ENCODE peak calls at places on chromosome 21, in nine cellular contexts. One of them, this sample, is unnamed.

GRCh38 chr21:37184784-37185593 is 82.1 kb downstream of the VPS26C start:
- DNase-seq in heart right ventricle: no peak
- DNase-seq in AG09309: no peak
- DNase-seq in AG10803: no peak
- DNase-seq in GM23338: no peak
- DNase-seq in GM06990: no peak
- DNase-seq in heart left ventricle: no peak
- DNase-seq in Calu3: no peak
- DNase-seq in mesothelial cell of epicardium: no peak
- DNase-seq in this sample: no peak

GRCh38 chr21:37564924-37565529 is 198.5 kb downstream of the DYRK1A start:
- DNase-seq in AG10803: no peak
- DNase-seq in Calu3: peak
- DNase-seq in heart right ventricle: no peak
- DNase-seq in GM06990: no peak
- DNase-seq in GM23338: no peak
- DNase-seq in mesothelial cell of epicardium: no peak
- DNase-seq in AG09309: no peak
- DNase-seq in heart left ventricle: no peak
- DNase-seq in this sample: no peak

GRCh38 chr21:35243171-35243570 is 194.1 kb upstream of the RUNX1 start:
- DNase-seq in Calu3: no peak
- DNase-seq in heart right ventricle: no peak
- DNase-seq in AG10803: no peak
- DNase-seq in heart left ventricle: no peak
- DNase-seq in AG09309: no peak
- DNase-seq in GM23338: no peak
- DNase-seq in GM06990: no peak
- DNase-seq in mesothelial cell of epicardium: no peak
- DNase-seq in this sample: no peak

GRCh38 chr21:36790616-36791015 is 91.7 kb downstream of the SIM2 start:
- DNase-seq in AG09309: no peak
- DNase-seq in AG10803: no peak
- DNase-seq in GM06990: no peak
- DNase-seq in Calu3: no peak
- DNase-seq in heart left ventricle: no peak
- DNase-seq in heart right ventricle: no peak
- DNase-seq in mesothelial cell of epicardium: no peak
- DNase-seq in GM23338: no peak
- DNase-seq in this sample: no peak

GRCh38 chr21:26061437-26061836 is 109.1 kb downstream of the APP start:
- DNase-seq in Calu3: no peak
- DNase-seq in mesothelial cell of epicardium: no peak
- DNase-seq in AG10803: peak
- DNase-seq in GM06990: no peak
- DNase-seq in AG09309: peak
- DNase-seq in heart left ventricle: no peak
- DNase-seq in heart right ventricle: no peak
- DNase-seq in GM23338: no peak
- DNase-seq in this sample: peak

GRCh38 chr21:16079830-16080229 is 350.0 kb downstream of the USP25 start:
- DNase-seq in AG10803: peak
- DNase-seq in GM23338: no peak
- DNase-seq in heart right ventricle: no peak
- DNase-seq in GM06990: no peak
- DNase-seq in Calu3: no peak
- DNase-seq in mesothelial cell of epicardium: no peak
- DNase-seq in AG09309: no peak
- DNase-seq in heart left ventricle: no peak
- DNase-seq in this sample: peak

GRCh38 chr21:16587671-16588379 is 858.0 kb downstream of the USP25 start:
- DNase-seq in GM23338: peak
- DNase-seq in heart right ventricle: no peak
- DNase-seq in mesothelial cell of epicardium: no peak
- DNase-seq in GM06990: no peak
- DNase-seq in Calu3: no peak
- DNase-seq in AG09309: peak
- DNase-seq in heart left ventricle: no peak
- DNase-seq in AG10803: peak
- DNase-seq in this sample: peak

GRCh38 chr21:21230672-21231071 is 232.5 kb downstream of the NCAM2 start:
- DNase-seq in heart left ventricle: no peak
- DNase-seq in mesothelial cell of epicardium: no peak
- DNase-seq in Calu3: no peak
- DNase-seq in AG10803: no peak
- DNase-seq in GM06990: no peak
- DNase-seq in heart right ventricle: no peak
- DNase-seq in GM23338: peak
- DNase-seq in AG09309: no peak
- DNase-seq in this sample: peak

GRCh38 chr21:28257276-28257675 is 735.4 kb downstream of the LTN1 start:
- DNase-seq in AG10803: peak
- DNase-seq in heart right ventricle: no peak
- DNase-seq in AG09309: no peak
- DNase-seq in GM06990: no peak
- DNase-seq in heart left ventricle: no peak
- DNase-seq in GM23338: no peak
- DNase-seq in mesothelial cell of epicardium: no peak
- DNase-seq in Calu3: no peak
- DNase-seq in this sample: peak

GRCh38 chr21:25583370-25584133 is 23.7 kb downstream of the MRPL39 start:
- DNase-seq in heart right ventricle: no peak
- DNase-seq in AG09309: no peak
- DNase-seq in mesothelial cell of epicardium: no peak
- DNase-seq in AG10803: no peak
- DNase-seq in GM23338: no peak
- DNase-seq in GM06990: no peak
- DNase-seq in heart left ventricle: no peak
- DNase-seq in Calu3: no peak
- DNase-seq in this sample: no peak

GRCh38 chr21:35825370-35825769 is 235.0 kb downstream of the SETD4 start:
- DNase-seq in Calu3: no peak
- DNase-seq in GM06990: no peak
- DNase-seq in AG10803: no peak
- DNase-seq in GM23338: no peak
- DNase-seq in heart right ventricle: no peak
- DNase-seq in mesothelial cell of epicardium: no peak
- DNase-seq in heart left ventricle: no peak
- DNase-seq in AG09309: no peak
- DNase-seq in this sample: peak

GRCh38 chr21:45949928-45950739 is 31.4 kb upstream of the COL6A1 start:
- DNase-seq in heart left ventricle: peak
- DNase-seq in GM23338: no peak
- DNase-seq in GM06990: no peak
- DNase-seq in AG10803: no peak
- DNase-seq in heart right ventricle: no peak
- DNase-seq in mesothelial cell of epicardium: no peak
- DNase-seq in AG09309: no peak
- DNase-seq in Calu3: no peak
- DNase-seq in this sample: no peak

GRCh38 chr21:20207335-20207734 is 790.9 kb upstream of the NCAM2 start:
- DNase-seq in Calu3: no peak
- DNase-seq in mesothelial cell of epicardium: no peak
- DNase-seq in GM06990: no peak
- DNase-seq in AG10803: no peak
- DNase-seq in heart right ventricle: no peak
- DNase-seq in GM23338: no peak
- DNase-seq in heart left ventricle: no peak
- DNase-seq in AG09309: no peak
- DNase-seq in this sample: no peak

GRCh38 chr21:42799516-42799915 is 79.8 kb downstream of the WDR4 start:
- DNase-seq in Calu3: peak
- DNase-seq in mesothelial cell of epicardium: no peak
- DNase-seq in AG09309: no peak
- DNase-seq in AG10803: no peak
- DNase-seq in heart left ventricle: no peak
- DNase-seq in GM23338: no peak
- DNase-seq in GM06990: no peak
- DNase-seq in heart right ventricle: no peak
- DNase-seq in this sample: no peak

GRCh38 chr21:39022035-39022900 is 161.0 kb downstream of the PSMG1 start:
- DNase-seq in AG09309: no peak
- DNase-seq in Calu3: no peak
- DNase-seq in GM23338: no peak
- DNase-seq in GM06990: no peak
- DNase-seq in mesothelial cell of epicardium: no peak
- DNase-seq in AG10803: no peak
- DNase-seq in heart right ventricle: no peak
- DNase-seq in heart left ventricle: no peak
- DNase-seq in this sample: no peak

GRCh38 chr21:39020751-39021474 is 162.3 kb downstream of the PSMG1 start:
- DNase-seq in GM23338: no peak
- DNase-seq in heart right ventricle: no peak
- DNase-seq in mesothelial cell of epicardium: no peak
- DNase-seq in heart left ventricle: no peak
- DNase-seq in GM06990: no peak
- DNase-seq in AG09309: peak
- DNase-seq in AG10803: peak
- DNase-seq in Calu3: no peak
- DNase-seq in this sample: peak

GRCh38 chr21:39016740-39017315 is 166.4 kb downstream of the PSMG1 start:
- DNase-seq in mesothelial cell of epicardium: no peak
- DNase-seq in heart right ventricle: no peak
- DNase-seq in heart left ventricle: no peak
- DNase-seq in GM06990: no peak
- DNase-seq in AG10803: peak
- DNase-seq in Calu3: no peak
- DNase-seq in GM23338: no peak
- DNase-seq in AG09309: peak
- DNase-seq in this sample: no peak

GRCh38 chr21:39021475-39021832 is 161.8 kb downstream of the PSMG1 start:
- DNase-seq in AG09309: no peak
- DNase-seq in GM23338: no peak
- DNase-seq in AG10803: no peak
- DNase-seq in heart right ventricle: no peak
- DNase-seq in heart left ventricle: no peak
- DNase-seq in GM06990: no peak
- DNase-seq in mesothelial cell of epicardium: no peak
- DNase-seq in Calu3: no peak
- DNase-seq in this sample: no peak

GRCh38 chr21:39018730-39019129 is 164.5 kb downstream of the PSMG1 start:
- DNase-seq in GM23338: no peak
- DNase-seq in heart left ventricle: no peak
- DNase-seq in mesothelial cell of epicardium: no peak
- DNase-seq in heart right ventricle: no peak
- DNase-seq in GM06990: no peak
- DNase-seq in AG09309: no peak
- DNase-seq in AG10803: no peak
- DNase-seq in Calu3: no peak
- DNase-seq in this sample: no peak
- TF ChIP-seq CTCF in GM23338: no peak
- TF ChIP-seq CTCF in heart left ventricle: no peak
- TF ChIP-seq CTCF in mesothelial cell of epicardium: no peak
- TF ChIP-seq CTCF in heart right ventricle: no peak
- TF ChIP-seq CTCF in GM06990: no peak
- TF ChIP-seq CTCF in AG09309: no peak
- TF ChIP-seq CTCF in AG10803: no peak
- TF ChIP-seq CTCF in Calu3: no peak
- TF ChIP-seq CTCF in this sample: no peak

DNA sequence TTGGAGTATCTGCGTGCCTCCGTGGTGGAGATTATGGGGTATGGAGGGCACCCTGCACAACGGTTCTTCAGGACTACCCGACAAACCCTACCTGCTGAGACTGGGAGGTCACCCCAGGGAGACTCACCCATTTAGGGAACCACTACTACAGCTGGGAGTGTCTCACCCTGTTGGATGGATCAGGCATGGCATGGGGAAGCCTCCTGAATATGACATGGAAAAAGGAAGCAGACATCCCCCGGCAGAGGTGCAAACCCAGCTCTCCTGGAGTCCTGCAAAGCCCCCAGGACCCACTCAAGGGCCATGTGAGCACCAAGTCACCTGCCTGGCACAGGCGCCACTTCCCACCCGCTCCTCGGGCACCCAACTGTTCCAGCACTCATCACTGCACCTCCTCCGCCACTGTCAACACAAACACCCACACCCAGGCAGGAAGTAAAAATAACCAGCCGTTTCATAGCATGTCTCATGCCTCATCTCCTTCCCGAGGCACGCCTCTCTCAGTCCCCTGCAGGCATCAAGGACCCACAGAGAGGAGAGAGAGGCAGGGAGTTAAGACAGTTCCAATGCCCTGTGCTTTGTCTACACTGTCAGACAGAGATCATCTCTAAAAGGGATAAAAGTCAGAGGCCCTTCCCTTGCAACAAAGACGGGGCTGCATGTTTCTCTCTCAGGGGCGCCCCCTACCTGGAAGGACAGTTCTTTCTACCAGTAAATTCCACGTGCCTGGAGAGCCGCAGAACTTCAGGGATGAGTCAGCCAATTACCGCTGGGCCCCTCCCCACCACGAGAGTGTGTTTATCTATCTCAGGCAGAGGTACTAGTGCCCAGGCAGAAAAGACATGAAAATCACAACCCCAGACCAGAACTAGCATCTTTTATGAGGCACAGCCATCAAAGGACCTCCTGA is 150.1 kb upstream of the SOD1 start:
- DNase-seq in GM23338: peak
- DNase-seq in GM06990: peak
- DNase-seq in heart left ventricle: no peak
- DNase-seq in AG10803: no peak
- DNase-seq in heart right ventricle: no peak
- DNase-seq in Calu3: peak
- DNase-seq in mesothelial cell of epicardium: no peak
- DNase-seq in AG09309: no peak
- DNase-seq in this sample: no peak
- TF ChIP-seq CTCF in GM23338: peak
- TF ChIP-seq CTCF in GM06990: peak
- TF ChIP-seq CTCF in heart left ventricle: no peak
- TF ChIP-seq CTCF in AG10803: no peak
- TF ChIP-seq CTCF in heart right ventricle: no peak
- TF ChIP-seq CTCF in Calu3: peak
- TF ChIP-seq CTCF in mesothelial cell of epicardium: no peak
- TF ChIP-seq CTCF in AG09309: no peak
- TF ChIP-seq CTCF in this sample: no peak

GRCh38 chr21:33587792-33588484 is 546 bp downstream of the DONSON start:
- DNase-seq in GM06990: peak
- DNase-seq in GM23338: peak
- DNase-seq in mesothelial cell of epicardium: peak
- DNase-seq in heart right ventricle: peak
- DNase-seq in Calu3: peak
- DNase-seq in AG09309: no peak
- DNase-seq in heart left ventricle: peak
- DNase-seq in AG10803: peak
- DNase-seq in this sample: peak
- TF ChIP-seq CTCF in GM06990: no peak
- TF ChIP-seq CTCF in GM23338: no peak
- TF ChIP-seq CTCF in mesothelial cell of epicardium: no peak
- TF ChIP-seq CTCF in heart right ventricle: no peak
- TF ChIP-seq CTCF in Calu3: no peak
- TF ChIP-seq CTCF in AG09309: no peak
- TF ChIP-seq CTCF in heart left ventricle: no peak
- TF ChIP-seq CTCF in AG10803: no peak
- TF ChIP-seq CTCF in this sample: no peak

DNA sequence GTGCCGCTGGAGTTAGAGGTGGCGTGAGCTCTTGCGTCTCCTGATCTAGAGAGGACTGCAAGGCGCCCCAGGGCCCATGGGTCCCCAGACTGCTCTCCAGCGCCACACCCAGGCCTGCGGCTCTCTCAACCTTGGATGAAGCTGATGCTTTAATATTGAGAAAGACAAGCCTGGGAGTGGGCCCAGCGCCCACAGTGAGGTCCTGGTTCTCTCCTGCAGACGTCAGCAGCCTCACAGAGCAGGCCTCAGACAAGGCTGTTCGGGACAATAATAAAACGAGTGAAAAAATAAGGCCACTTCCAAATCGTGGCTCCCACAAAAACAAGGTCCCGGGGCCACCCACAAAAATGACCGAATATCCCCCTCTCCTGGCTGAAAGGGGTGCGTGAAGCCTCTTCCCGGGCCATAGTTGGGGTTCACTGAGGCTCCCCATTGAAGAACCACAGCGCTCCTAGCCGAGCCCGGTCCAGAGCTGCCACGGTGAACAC is 6.0 kb upstream of the DNMT3L start:
- DNase-seq in AG10803: no peak
- DNase-seq in GM06990: peak
- DNase-seq in heart right ventricle: no peak
- DNase-seq in heart left ventricle: no peak
- DNase-seq in GM23338: peak
- DNase-seq in Calu3: no peak
- DNase-seq in mesothelial cell of epicardium: no peak
- DNase-seq in AG09309: no peak
- DNase-seq in this sample: no peak
- TF ChIP-seq CTCF in AG10803: no peak
- TF ChIP-seq CTCF in GM06990: peak
- TF ChIP-seq CTCF in heart right ventricle: no peak
- TF ChIP-seq CTCF in heart left ventricle: peak
- TF ChIP-seq CTCF in GM23338: peak
- TF ChIP-seq CTCF in Calu3: no peak
- TF ChIP-seq CTCF in mesothelial cell of epicardium: no peak
- TF ChIP-seq CTCF in AG09309: no peak
- TF ChIP-seq CTCF in this sample: no peak